ENCODE peak calls at places on chromosomes 5 and 9, in four cellular contexts. K is T-helper 1 cell, Y is nucleus accumbens, Q is prostate gland. P is an unnamed sample.

GRCh38 chr5:154369682-154370081 is 76.1 kb upstream of the SAP30L start:
- DNase-seq in Q (no peak), Y (no peak), K (no peak), P (no peak)

GRCh38 chr9:134477342-134477925 is 151.2 kb downstream of the RXRA start:
- DNase-seq in Y (no peak), K (no peak), Q (no peak), P (no peak)

GRCh38 chr5:107671742-107672211 is 1.0 kb upstream of the EFNA5 start:
- DNase-seq in Y (no peak), Q (no peak), K (no peak), P (no peak)

GRCh38 chr5:93581738-93582414 is 857 bp upstream of the NR2F1-AS1 start:
- DNase-seq in Y (no peak), Q (no peak), K (no peak), P (no peak)

GRCh38 chr9:22052376-22052945 is 43.4 kb upstream of the CDKN2B start:
- DNase-seq in K (peak), Q (no peak), Y (no peak), P (no peak)

GRCh38 chr5:169742773-169743296 is 105.8 kb downstream of the DOCK2 start:
- DNase-seq in K (no peak), Q (peak), Y (no peak), P (no peak)

GRCh38 chr5:18003784-18004183 is 369.5 kb downstream of the TAF11L14 start:
- DNase-seq in Y (no peak), K (no peak), Q (no peak), P (no peak)

GRCh38 chr5:75053286-75054109 is 1.1 kb upstream of the GCNT4 start:
- DNase-seq in Q (peak), Y (no peak), K (peak), P (no peak)

GRCh38 chr9:99826579-99826978 is 4.9 kb downstream of the NR4A3 start:
- DNase-seq in Y (no peak), K (no peak), Q (no peak), P (no peak)

GRCh38 chr9:99231708-99232107 is 9.6 kb downstream of the SEC61B start:
- DNase-seq in Q (no peak), K (peak), Y (no peak), P (no peak)

GRCh38 chr9:20713172-20713571 is 29.1 kb downstream of the FOCAD start:
- DNase-seq in Q (no peak), K (no peak), Y (no peak), P (no peak)

GRCh38 chr9:76905984-76906861 is at the start of gene PRUNE2:
- DNase-seq in K (peak), Q (peak), Y (peak), P (peak)

GRCh38 chr9:21680590-21680989 is 121.8 kb upstream of the MTAP start:
- DNase-seq in Y (no peak), K (no peak), Q (no peak), P (no peak)

GRCh38 chr5:30871191-30871590 is 322.3 kb upstream of the CDH6 start:
- DNase-seq in Y (no peak), Q (no peak), K (no peak), P (no peak)

GRCh38 chr5:175254155-175254554 is 189.8 kb downstream of the DRD1 start:
- DNase-seq in Q (peak), K (no peak), Y (no peak), P (no peak)

GRCh38 chr9:129206401-129206800 is 28.3 kb upstream of the IER5L start:
- DNase-seq in Q (no peak), Y (no peak), K (no peak), P (no peak)

GRCh38 chr5:139745121-139745799 is 50.3 kb upstream of the PSD2 start:
- DNase-seq in K (no peak), Q (no peak), Y (no peak), P (no peak)

GRCh38 chr5:31692561-31693221 is 53.8 kb downstream of the PDZD2 start:
- DNase-seq in Q (no peak), K (no peak), Y (no peak), P (no peak)

GRCh38 chr9:5364294-5364990 is 24.8 kb upstream of the RLN1 start:
- DNase-seq in Y (no peak), K (peak), Q (no peak), P (no peak)

GRCh38 chr5:80763873-80764647 is 109.3 kb upstream of the DHFR start:
- DNase-seq in Q (no peak), K (no peak), Y (no peak), P (no peak)

GRCh38 chr5:56314536-56314935 is 81.4 kb upstream of the ANKRD55 start:
- DNase-seq in Y (no peak), K (peak), Q (no peak), P (no peak)

GRCh38 chr5:16871746-16872339 is 64.2 kb downstream of the MYO10 start:
- DNase-seq in Y (no peak), Q (no peak), K (no peak), P (no peak)

GRCh38 chr5:1930501-1930879 is 47.8 kb upstream of the IRX4 start:
- DNase-seq in K (no peak), Q (peak), Y (no peak), P (no peak)

GRCh38 chr5:37055383-37055990 is 178.9 kb downstream of the NIPBL start:
- DNase-seq in K (no peak), Y (no peak), Q (no peak), P (no peak)

GRCh38 chr9:87595605-87596004 is 97.9 kb downstream of the DAPK1 start:
- DNase-seq in Y (no peak), K (no peak), Q (no peak), P (no peak)

GRCh38 chr9:71683598-71684235 is 84.6 kb downstream of the CEMIP2 start:
- DNase-seq in K (peak), Y (peak), Q (peak), P (peak)

GRCh38 chr9:119088002-119088401 is 281.2 kb downstream of the BRINP1 start:
- DNase-seq in Y (no peak), Q (no peak), K (no peak), P (no peak)

GRCh38 chr5:158899792-158900191 is 199.9 kb downstream of the EBF1 start:
- DNase-seq in K (no peak), Y (no peak), Q (no peak), P (no peak)

GRCh38 chr5:123807177-123807900 is 295.4 kb downstream of the CSNK1G3 start:
- DNase-seq in Q (no peak), K (no peak), Y (no peak), P (peak)

GRCh38 chr9:136361047-136361756 is 2.3 kb downstream of the DNLZ start:
- DNase-seq in Q (no peak), K (no peak), Y (no peak), P (no peak)

GRCh38 chr9:121935744-121936143 is 157.4 kb downstream of the TTLL11 start:
- DNase-seq in Q (no peak), Y (no peak), K (no peak), P (no peak)

GRCh38 chr5:51326844-51327243 is 56.4 kb upstream of the ISL1 start:
- DNase-seq in K (no peak), Q (no peak), Y (no peak), P (no peak)

GRCh38 chr5:165457854-165458481 is 1952.5 kb downstream of the MAT2B start:
- DNase-seq in Y (no peak), Q (no peak), K (no peak), P (no peak)

P was measured in hippocampal formation.